ENCODE peak calls at places on chromosome 13, in five cellular contexts. One of them, this sample, is unnamed. For H3K27me3 and H3K36me3, the result is how much of the 10 kb centered on the place peaks cover.

GRCh38 chr13:75445717-75446529 is 36.0 kb downstream of the TBC1D4 start:
- DNase-seq in lung: no peak
- DNase-seq in ascending aorta: no peak
- DNase-seq in esophagus squamous epithelium: no peak
- DNase-seq in HAP-1: no peak
- DNase-seq in this sample: no peak

GRCh38 chr13:30466358-30466714 is 600 bp upstream of the HMGB1 start:
- DNase-seq in lung: no peak
- DNase-seq in ascending aorta: no peak
- DNase-seq in esophagus squamous epithelium: no peak
- DNase-seq in HAP-1: peak
- DNase-seq in this sample: no peak

GRCh38 chr13:74131206-74131605 is 3.0 kb downstream of the KLF12 start:
- DNase-seq in lung: no peak
- DNase-seq in ascending aorta: no peak
- DNase-seq in esophagus squamous epithelium: no peak
- DNase-seq in HAP-1: no peak
- DNase-seq in this sample: no peak

GRCh38 chr13:106617561-106617960 is 49.6 kb upstream of the ARGLU1 start:
- DNase-seq in lung: no peak
- DNase-seq in ascending aorta: no peak
- DNase-seq in esophagus squamous epithelium: no peak
- DNase-seq in HAP-1: no peak
- DNase-seq in this sample: no peak

GRCh38 chr13:101025925-101026324 is 351.3 kb upstream of the TMTC4 start:
- DNase-seq in lung: no peak
- DNase-seq in ascending aorta: no peak
- DNase-seq in esophagus squamous epithelium: no peak
- DNase-seq in HAP-1: no peak
- DNase-seq in this sample: no peak

GRCh38 chr13:70613295-70613694 is 505.0 kb upstream of the KLHL1 start:
- DNase-seq in lung: no peak
- DNase-seq in ascending aorta: no peak
- DNase-seq in esophagus squamous epithelium: no peak
- DNase-seq in HAP-1: peak
- DNase-seq in this sample: no peak

GRCh38 chr13:35025314-35025713 is 83.2 kb downstream of the NBEA start:
- DNase-seq in lung: no peak
- DNase-seq in ascending aorta: no peak
- DNase-seq in esophagus squamous epithelium: no peak
- DNase-seq in HAP-1: no peak
- DNase-seq in this sample: no peak

GRCh38 chr13:106520205-106521004 is 15.1 kb downstream of the EFNB2 start:
- DNase-seq in lung: no peak
- DNase-seq in ascending aorta: no peak
- DNase-seq in esophagus squamous epithelium: no peak
- DNase-seq in HAP-1: no peak
- DNase-seq in this sample: no peak

GRCh38 chr13:106349080-106349841 is 186.2 kb downstream of the EFNB2 start:
- DNase-seq in lung: peak
- DNase-seq in ascending aorta: no peak
- DNase-seq in esophagus squamous epithelium: no peak
- DNase-seq in HAP-1: peak
- DNase-seq in this sample: peak

GRCh38 chr13:82356667-82357066 is 1525.6 kb downstream of the SLITRK1 start:
- DNase-seq in lung: no peak
- DNase-seq in ascending aorta: no peak
- DNase-seq in esophagus squamous epithelium: no peak
- DNase-seq in HAP-1: no peak
- DNase-seq in this sample: no peak

GRCh38 chr13:53064721-53065120 is 36.1 kb downstream of the OLFM4 start:
- DNase-seq in lung: no peak
- DNase-seq in ascending aorta: no peak
- DNase-seq in esophagus squamous epithelium: no peak
- DNase-seq in HAP-1: no peak
- DNase-seq in this sample: no peak

GRCh38 chr13:87669379-87669978 is 1.7 kb upstream of the SLITRK5 start:
- DNase-seq in lung: no peak
- DNase-seq in ascending aorta: no peak
- DNase-seq in esophagus squamous epithelium: no peak
- DNase-seq in HAP-1: peak
- DNase-seq in this sample: no peak

GRCh38 chr13:109655206-109655600 is 131.2 kb downstream of the IRS2 start:
- DNase-seq in lung: no peak
- DNase-seq in ascending aorta: no peak
- DNase-seq in esophagus squamous epithelium: no peak
- DNase-seq in HAP-1: no peak
- DNase-seq in this sample: no peak

GRCh38 chr13:90839061-90839460 is 508.4 kb upstream of the MIR17HG start:
- DNase-seq in lung: no peak
- DNase-seq in ascending aorta: no peak
- DNase-seq in esophagus squamous epithelium: no peak
- DNase-seq in HAP-1: no peak
- DNase-seq in this sample: no peak

GRCh38 chr13:53005631-53006030 is 23.0 kb upstream of the OLFM4 start:
- DNase-seq in lung: no peak
- DNase-seq in ascending aorta: no peak
- DNase-seq in esophagus squamous epithelium: no peak
- DNase-seq in HAP-1: no peak
- DNase-seq in this sample: no peak

GRCh38 chr13:24270639-24271131 is 38.7 kb upstream of the C1QTNF9 start:
- DNase-seq in lung: peak
- DNase-seq in ascending aorta: peak
- DNase-seq in esophagus squamous epithelium: peak
- DNase-seq in HAP-1: no peak
- DNase-seq in this sample: peak

GRCh38 chr13:25032160-25032559 is 63.8 kb upstream of the PABPC3 start:
- DNase-seq in lung: no peak
- DNase-seq in ascending aorta: no peak
- DNase-seq in esophagus squamous epithelium: no peak
- DNase-seq in HAP-1: no peak
- DNase-seq in this sample: no peak

GRCh38 chr13:71879945-71880344 is 12.9 kb upstream of the DACH1 start:
- DNase-seq in lung: no peak
- DNase-seq in ascending aorta: no peak
- DNase-seq in esophagus squamous epithelium: no peak
- DNase-seq in HAP-1: no peak
- DNase-seq in this sample: no peak

GRCh38 chr13:72643339-72643989 is 84.0 kb downstream of the MZT1 start:
- DNase-seq in lung: peak
- DNase-seq in ascending aorta: no peak
- DNase-seq in esophagus squamous epithelium: no peak
- DNase-seq in HAP-1: peak
- DNase-seq in this sample: peak

GRCh38 chr13:109331898-109332297 is 454.5 kb downstream of the IRS2 start:
- DNase-seq in lung: no peak
- DNase-seq in ascending aorta: no peak
- DNase-seq in esophagus squamous epithelium: no peak
- DNase-seq in HAP-1: no peak
- DNase-seq in this sample: no peak

GRCh38 chr13:100323937-100324336 is 235.0 kb downstream of the PCCA start:
- DNase-seq in lung: no peak
- DNase-seq in ascending aorta: no peak
- DNase-seq in esophagus squamous epithelium: no peak
- DNase-seq in HAP-1: no peak
- DNase-seq in this sample: no peak

GRCh38 chr13:54965881-54966280 is 1937.3 kb downstream of the OLFM4 start:
- DNase-seq in lung: no peak
- DNase-seq in ascending aorta: no peak
- DNase-seq in esophagus squamous epithelium: no peak
- DNase-seq in HAP-1: no peak
- DNase-seq in this sample: no peak

GRCh38 chr13:40164137-40164536 is 502.3 kb downstream of the FOXO1 start:
- DNase-seq in lung: no peak
- DNase-seq in ascending aorta: no peak
- DNase-seq in esophagus squamous epithelium: no peak
- DNase-seq in HAP-1: no peak
- DNase-seq in this sample: no peak

GRCh38 chr13:51933466-51934058 is 71.8 kb downstream of the CCDC70 start:
- DNase-seq in lung: no peak
- DNase-seq in ascending aorta: no peak
- DNase-seq in esophagus squamous epithelium: no peak
- DNase-seq in HAP-1: no peak
- DNase-seq in this sample: no peak

GRCh38 chr13:51932231-51932630 is 70.5 kb downstream of the CCDC70 start:
- DNase-seq in lung: no peak
- DNase-seq in ascending aorta: no peak
- DNase-seq in esophagus squamous epithelium: no peak
- DNase-seq in HAP-1: no peak
- DNase-seq in this sample: no peak

GRCh38 chr13:51934461-51935087 is 72.8 kb downstream of the CCDC70 start:
- DNase-seq in lung: no peak
- DNase-seq in ascending aorta: no peak
- DNase-seq in esophagus squamous epithelium: no peak
- DNase-seq in HAP-1: no peak
- DNase-seq in this sample: no peak

GRCh38 chr13:51929699-51930098 is 67.9 kb downstream of the CCDC70 start:
- DNase-seq in lung: no peak
- DNase-seq in ascending aorta: no peak
- DNase-seq in esophagus squamous epithelium: no peak
- DNase-seq in HAP-1: no peak
- DNase-seq in this sample: no peak

GRCh38 chr13:51931606-51932005 is 69.8 kb downstream of the CCDC70 start:
- DNase-seq in lung: no peak
- DNase-seq in ascending aorta: no peak
- DNase-seq in esophagus squamous epithelium: no peak
- DNase-seq in HAP-1: no peak
- DNase-seq in this sample: no peak
- H3K27me3 ChIP-seq in lung: under half
- H3K27me3 ChIP-seq in ascending aorta: under half
- H3K27me3 ChIP-seq in esophagus squamous epithelium: under half
- H3K27me3 ChIP-seq in HAP-1: under half
- H3K27me3 ChIP-seq in this sample: under half

GRCh38 chr13:77507931-77508776 is 27.4 kb upstream of the SCEL start:
- DNase-seq in lung: no peak
- DNase-seq in ascending aorta: no peak
- DNase-seq in esophagus squamous epithelium: no peak
- DNase-seq in HAP-1: no peak
- DNase-seq in this sample: no peak

GRCh38 chr13:77509221-77509620 is 26.3 kb upstream of the SCEL start:
- DNase-seq in lung: no peak
- DNase-seq in ascending aorta: no peak
- DNase-seq in esophagus squamous epithelium: no peak
- DNase-seq in HAP-1: no peak
- DNase-seq in this sample: no peak

GRCh38 chr13:77511552-77511951 is 24.0 kb upstream of the SCEL start:
- DNase-seq in lung: no peak
- DNase-seq in ascending aorta: no peak
- DNase-seq in esophagus squamous epithelium: no peak
- DNase-seq in HAP-1: no peak
- DNase-seq in this sample: no peak

GRCh38 chr13:77506874-77507273 is 28.6 kb upstream of the SCEL start:
- DNase-seq in lung: no peak
- DNase-seq in ascending aorta: no peak
- DNase-seq in esophagus squamous epithelium: no peak
- DNase-seq in HAP-1: no peak
- DNase-seq in this sample: no peak

GRCh38 chr13:77510156-77510555 is 25.4 kb upstream of the SCEL start:
- DNase-seq in lung: no peak
- DNase-seq in ascending aorta: no peak
- DNase-seq in esophagus squamous epithelium: no peak
- DNase-seq in HAP-1: no peak
- DNase-seq in this sample: no peak
- H3K36me3 ChIP-seq in lung: under half
- H3K36me3 ChIP-seq in ascending aorta: under half
- H3K36me3 ChIP-seq in esophagus squamous epithelium: under half
- H3K36me3 ChIP-seq in HAP-1: under half
- H3K36me3 ChIP-seq in this sample: under half

GRCh38 chr13:36428083-36428482 is 4.2 kb upstream of the CCNA1 start:
- DNase-seq in lung: no peak
- DNase-seq in ascending aorta: no peak
- DNase-seq in esophagus squamous epithelium: no peak
- DNase-seq in HAP-1: no peak
- DNase-seq in this sample: no peak

GRCh38 chr13:36431204-36432105 is 840 bp upstream of the CCNA1 start:
- DNase-seq in lung: no peak
- DNase-seq in ascending aorta: no peak
- DNase-seq in esophagus squamous epithelium: no peak
- DNase-seq in HAP-1: no peak
- DNase-seq in this sample: no peak

GRCh38 chr13:36430247-36431203 is 1.8 kb upstream of the CCNA1 start:
- DNase-seq in lung: peak
- DNase-seq in ascending aorta: no peak
- DNase-seq in esophagus squamous epithelium: no peak
- DNase-seq in HAP-1: no peak
- DNase-seq in this sample: no peak

GRCh38 chr13:36436811-36437210 is 4.5 kb downstream of the CCNA1 start:
- DNase-seq in lung: no peak
- DNase-seq in ascending aorta: no peak
- DNase-seq in esophagus squamous epithelium: no peak
- DNase-seq in HAP-1: no peak
- DNase-seq in this sample: no peak

GRCh38 chr13:36432106-36432544 is at the start of gene CCNA1:
- DNase-seq in lung: peak
- DNase-seq in ascending aorta: no peak
- DNase-seq in esophagus squamous epithelium: no peak
- DNase-seq in HAP-1: peak
- DNase-seq in this sample: peak
- H3K27me3 ChIP-seq in lung: under half
- H3K27me3 ChIP-seq in ascending aorta: under half
- H3K27me3 ChIP-seq in esophagus squamous epithelium: half or more
- H3K27me3 ChIP-seq in HAP-1: under half
- H3K27me3 ChIP-seq in this sample: under half

GRCh38 chr13:112521073-112521685 is 66.8 kb downstream of the TUBGCP3 start:
- DNase-seq in lung: no peak
- DNase-seq in ascending aorta: no peak
- DNase-seq in esophagus squamous epithelium: no peak
- DNase-seq in HAP-1: no peak
- DNase-seq in this sample: no peak

GRCh38 chr13:112516218-112516617 is 71.7 kb downstream of the TUBGCP3 start:
- DNase-seq in lung: no peak
- DNase-seq in ascending aorta: no peak
- DNase-seq in esophagus squamous epithelium: no peak
- DNase-seq in HAP-1: no peak
- DNase-seq in this sample: no peak

GRCh38 chr13:112513761-112514160 is 74.2 kb downstream of the TUBGCP3 start:
- DNase-seq in lung: no peak
- DNase-seq in ascending aorta: no peak
- DNase-seq in esophagus squamous epithelium: no peak
- DNase-seq in HAP-1: no peak
- DNase-seq in this sample: no peak

GRCh38 chr13:112522578-112522977 is 65.4 kb downstream of the TUBGCP3 start:
- DNase-seq in lung: no peak
- DNase-seq in ascending aorta: no peak
- DNase-seq in esophagus squamous epithelium: no peak
- DNase-seq in HAP-1: no peak
- DNase-seq in this sample: no peak

DNA sequence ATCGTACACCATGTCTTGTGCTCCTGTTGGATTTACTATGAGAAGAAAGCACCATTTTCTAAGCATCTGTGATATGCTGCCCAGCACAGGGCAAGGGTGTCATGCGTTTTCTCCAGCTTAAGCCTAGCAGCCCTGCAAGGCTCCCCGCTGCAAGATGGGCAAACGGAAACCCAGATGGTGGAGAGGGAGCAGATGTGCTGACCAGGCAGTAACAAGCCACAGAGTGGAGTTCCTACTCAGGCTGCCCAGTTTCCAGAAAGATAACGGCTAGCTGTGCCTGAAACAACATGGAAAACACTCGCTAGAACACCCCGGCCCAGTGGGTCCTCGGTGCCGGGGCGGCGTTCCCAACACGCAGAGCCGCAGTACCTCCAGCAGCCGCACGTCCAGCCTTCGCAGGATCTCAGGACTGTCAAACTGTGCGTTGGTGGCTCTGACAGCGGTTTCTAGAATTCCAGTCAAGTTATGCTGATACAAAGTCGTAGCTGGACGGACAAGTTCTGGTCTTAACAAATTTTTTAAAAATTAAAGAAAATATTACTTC is 68.4 kb downstream of the TUBGCP3 start:
- DNase-seq in lung: no peak
- DNase-seq in ascending aorta: no peak
- DNase-seq in esophagus squamous epithelium: no peak
- DNase-seq in HAP-1: no peak
- DNase-seq in this sample: no peak
- H3K36me3 ChIP-seq in lung: under half
- H3K36me3 ChIP-seq in ascending aorta: half or more
- H3K36me3 ChIP-seq in esophagus squamous epithelium: under half
- H3K36me3 ChIP-seq in HAP-1: under half
- H3K36me3 ChIP-seq in this sample: under half